ENCODE peak calls at places on chromosomes 3 and 15, in five cellular contexts. K is HepG2, F is GM12878, X is K562, V is SK-N-SH. W is an unnamed sample. For H4K20me1, the result is how much of the 10 kb centered on the place peaks cover.

GRCh38 chr3:149120051-149120972 is 9.1 kb upstream of the HPS3 start:
- DNase-seq in X (no peak), F (peak), K (peak), V (peak), W (peak)

GRCh38 chr3:135908225-135908624 is 57.3 kb upstream of the PPP2R3A start:
- DNase-seq in X (no peak), F (no peak), V (no peak), K (no peak), W (peak)

GRCh38 chr3:28212681-28213080 is 28.7 kb upstream of the CMC1 start:
- DNase-seq in F (no peak), K (no peak), X (no peak), V (no peak), W (no peak)

GRCh38 chr3:157499342-157499963 is 3.8 kb downstream of the VEPH1 start:
- DNase-seq in K (peak), F (no peak), X (no peak), V (no peak), W (peak)

GRCh38 chr15:80152896-80153876 is at the start of gene FAH:
- DNase-seq in F (no peak), V (peak), K (peak), X (no peak), W (no peak)

GRCh38 chr3:30347679-30348216 is 258.7 kb upstream of the TGFBR2 start:
- DNase-seq in X (no peak), K (peak), F (no peak), V (no peak), W (no peak)

GRCh38 chr3:54905230-54905888 is 22.5 kb downstream of the LRTM1 start:
- DNase-seq in X (no peak), K (no peak), F (no peak), V (no peak), W (no peak)

GRCh38 chr3:42043116-42043796 is 47.9 kb upstream of the TRAK1 start:
- DNase-seq in K (peak), V (peak), F (no peak), X (no peak), W (no peak)

GRCh38 chr3:191882289-191882688 is 421.3 kb downstream of the PYDC2 start:
- DNase-seq in F (no peak), V (no peak), K (no peak), X (no peak), W (no peak)

GRCh38 chr3:159989973-159990846 is 1.6 kb downstream of the IL12A start:
- DNase-seq in F (no peak), X (no peak), K (no peak), V (peak), W (no peak)

GRCh38 chr15:39124925-39125625 is 455.8 kb upstream of the THBS1 start:
- DNase-seq in K (no peak), V (no peak), X (no peak), F (no peak), W (no peak)

GRCh38 chr3:136787226-136787793 is 31.6 kb upstream of the SLC35G2 start:
- DNase-seq in X (peak), V (no peak), F (no peak), K (peak), W (no peak)

GRCh38 chr3:101384426-101384825 is 64.1 kb upstream of the IMPG2 start:
- DNase-seq in V (no peak), F (no peak), K (no peak), X (no peak), W (no peak)

GRCh38 chr3:156630081-156630772 is 44.2 kb upstream of the TIPARP start:
- DNase-seq in V (no peak), K (no peak), F (no peak), X (no peak), W (peak)

GRCh38 chr3:57956119-57956832 is 51.9 kb upstream of the FLNB start:
- DNase-seq in V (no peak), K (no peak), X (no peak), F (no peak), W (no peak)

GRCh38 chr15:84143753-84144314 is 91.7 kb upstream of the GOLGA6L4 start:
- DNase-seq in K (no peak), X (no peak), F (peak), V (no peak), W (no peak)

GRCh38 chr15:75573001-75573400 is 6.1 kb downstream of the PTPN9 start:
- DNase-seq in F (no peak), K (no peak), X (no peak), V (no peak), W (no peak)

GRCh38 chr15:65032823-65033537 is 3.5 kb upstream of the MTFMT start:
- DNase-seq in X (peak), F (no peak), K (peak), V (peak), W (peak)

GRCh38 chr3:83946554-83946953 is 1012.2 kb upstream of the CADM2 start:
- DNase-seq in X (no peak), V (no peak), F (no peak), K (no peak), W (no peak)

GRCh38 chr3:11499144-11499543 is 144.6 kb downstream of the VGLL4 start:
- DNase-seq in V (no peak), K (peak), F (no peak), X (no peak), W (no peak)

GRCh38 chr15:63908986-63909385 is 75.2 kb upstream of the HERC1 start:
- DNase-seq in V (no peak), K (no peak), X (no peak), F (no peak), W (no peak)

DNA sequence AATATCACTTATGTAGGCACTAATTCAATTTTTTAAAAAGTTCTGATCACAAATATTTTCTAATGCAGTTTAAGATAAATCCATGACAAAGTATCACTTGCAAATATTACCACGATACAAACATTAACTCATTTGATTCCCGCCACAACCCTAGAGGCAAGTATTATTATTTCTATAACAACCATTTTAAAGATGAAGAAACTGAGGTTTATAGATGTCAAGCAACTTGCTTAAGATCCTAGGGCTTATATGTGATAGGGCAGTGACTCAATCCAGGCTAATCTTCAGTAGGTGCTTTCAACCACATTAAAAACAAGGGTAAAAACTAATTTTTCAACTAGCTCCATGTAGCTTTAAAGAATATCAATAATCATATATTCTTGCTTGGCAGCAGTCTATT is 1.7 kb downstream of the DYNC1LI1 start:
- DNase-seq in K (no peak), V (no peak), X (no peak), F (no peak), W (no peak)
- H4K20me1 ChIP-seq in K (under half), V (under half), X (under half), F (under half), W (under half)

GRCh38 chr3:171399842-171400241 is 60.4 kb downstream of the TNIK start:
- DNase-seq in X (no peak), F (no peak), K (no peak), V (no peak), W (no peak)
- TF ChIP-seq ZBTB33 in X (no peak), F (no peak), K (no peak), V (no peak), W (no peak)

DNA sequence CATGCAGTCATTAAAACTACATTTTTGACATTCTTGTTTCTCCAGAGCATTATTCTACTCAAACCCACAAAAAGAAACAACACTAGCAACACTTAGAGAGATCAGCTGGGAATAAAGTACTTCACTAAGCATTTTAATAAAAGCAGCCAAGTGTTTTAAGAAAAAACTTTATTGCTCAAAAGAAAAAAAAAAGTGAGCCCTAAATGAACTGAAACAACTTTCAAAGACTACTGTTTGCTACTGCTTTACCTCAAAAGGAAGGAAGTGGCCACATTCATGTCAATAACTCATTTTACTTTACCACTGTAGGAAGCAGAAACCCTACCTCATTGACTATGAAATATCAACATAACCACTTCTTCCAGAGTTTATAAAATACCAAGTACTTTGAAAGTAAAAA is 91.3 kb downstream of the UACA start:
- DNase-seq in F (peak), K (no peak), X (no peak), V (no peak), W (no peak)
- H3K4me2 ChIP-seq in F (peak), K (no peak), X (no peak), V (no peak), W (no peak)

DNA sequence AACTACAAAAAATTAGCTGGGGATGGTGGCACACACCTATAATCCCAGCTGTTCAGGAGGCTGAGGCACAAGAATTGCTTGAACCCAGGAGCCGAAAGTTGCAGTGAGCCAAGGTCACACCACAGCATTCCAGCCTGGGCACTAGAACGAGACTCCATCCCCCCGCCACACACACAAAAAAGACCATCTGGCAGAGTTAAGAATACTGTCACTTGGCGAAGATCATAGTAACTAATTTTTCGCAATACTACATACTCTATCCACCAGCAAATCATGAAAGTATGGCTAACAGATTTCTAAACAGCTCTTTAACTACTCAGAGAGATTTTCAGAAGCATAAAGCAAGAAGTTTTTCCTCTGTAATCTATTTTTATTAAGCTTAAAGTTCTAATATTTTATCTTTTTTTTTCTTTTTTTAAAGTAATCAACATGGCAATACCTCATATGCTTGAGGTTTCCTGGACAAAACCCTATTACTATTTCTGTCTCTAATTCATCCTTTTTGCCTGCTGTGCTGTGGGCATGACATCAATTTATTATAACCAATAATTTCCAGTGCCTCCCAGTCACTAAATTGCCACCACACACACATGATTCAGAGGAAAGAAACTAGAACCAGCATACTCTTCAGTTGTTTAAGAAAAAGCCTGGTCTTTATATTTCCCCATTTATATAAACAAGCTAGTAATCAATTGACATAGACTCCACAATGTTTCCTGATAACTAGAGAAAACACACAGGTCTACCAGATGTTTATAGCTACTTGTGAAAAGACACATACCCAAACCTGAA is 46.9 kb downstream of the CHSY1 start:
- DNase-seq in V (no peak), F (no peak), X (no peak), K (no peak), W (no peak)
- H4K20me1 ChIP-seq in V (half or more), F (under half), X (under half), K (half or more), W (under half)

DNA sequence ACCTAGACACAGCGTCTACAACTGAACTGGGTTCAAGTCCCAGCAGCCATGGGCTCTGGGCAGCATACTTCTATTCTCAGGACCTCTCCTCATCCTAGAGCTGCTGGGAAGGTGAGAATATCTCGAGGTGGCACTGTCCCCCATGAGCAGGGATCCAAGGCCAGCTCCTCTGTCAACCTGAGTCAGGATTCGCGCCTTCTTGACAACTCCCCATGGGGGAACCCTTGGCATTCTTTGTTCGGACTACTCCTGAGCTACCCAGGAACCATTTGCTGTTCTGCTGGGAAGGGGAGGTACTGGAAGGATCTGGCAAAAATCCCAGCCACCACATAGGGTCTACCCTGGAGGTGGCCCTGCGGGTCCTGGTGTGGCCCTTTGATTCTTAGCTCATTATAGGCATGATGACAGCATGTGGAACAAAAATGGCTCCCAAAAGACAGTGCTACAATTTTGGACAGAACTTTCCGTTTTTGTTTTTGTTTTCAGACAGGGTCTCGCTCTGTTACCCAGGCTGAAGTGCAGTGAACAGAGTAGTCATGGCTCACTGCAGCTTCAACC is 22.3 kb downstream of the PLXNB1 start:
- DNase-seq in V (no peak), F (no peak), K (no peak), X (no peak), W (no peak)
- TF ChIP-seq ZBTB33 in V (no peak), F (no peak), K (no peak), X (no peak), W (no peak)

GRCh38 chr15:29825205-29825604 is 2.9 kb upstream of the TJP1 start:
- DNase-seq in V (no peak), F (peak), X (no peak), K (no peak), W (no peak)
- H3K4me2 ChIP-seq in V (no peak), F (no peak), X (no peak), K (no peak), W (no peak)

GRCh38 chr3:635393-635792 is 438.8 kb downstream of the CHL1 start:
- DNase-seq in V (no peak), X (no peak), F (no peak), K (no peak), W (no peak)
- H4K20me1 ChIP-seq in V (under half), X (under half), F (under half), K (under half), W (under half)

GRCh38 chr3:39086066-39086657 is 21.3 kb downstream of the GORASP1 start:
- DNase-seq in K (no peak), F (no peak), X (no peak), V (no peak), W (no peak)

GRCh38 chr3:39088889-39089288 is 18.5 kb downstream of the GORASP1 start:
- DNase-seq in X (no peak), V (no peak), K (no peak), F (no peak), W (no peak)

GRCh38 chr3:39095146-39095677 is 12.2 kb downstream of the GORASP1 start:
- DNase-seq in V (no peak), X (no peak), F (no peak), K (no peak), W (no peak)

GRCh38 chr3:39088456-39088855 is 19.0 kb downstream of the GORASP1 start:
- DNase-seq in K (no peak), X (no peak), V (no peak), F (no peak), W (no peak)

GRCh38 chr3:39090922-39091321 is 16.5 kb downstream of the GORASP1 start:
- DNase-seq in V (no peak), X (no peak), F (no peak), K (no peak), W (no peak)
- TF ChIP-seq ZBTB33 in V (no peak), X (no peak), F (no peak), K (no peak), W (no peak)